ENCODE peak calls at places on chromosome 22, in seven cellular contexts. F, S, Q, T, O, G and M are unnamed samples. For H3K4me1, the result is how much of the 10 kb centered on the place peaks cover.

GRCh38 chr22:49264696-49265095 is 563.0 kb downstream of the BRD1 start:
- DNase-seq in F (no peak), S (no peak), Q (no peak), T (no peak), O (no peak), G (no peak), M (no peak)

GRCh38 chr22:50684986-50685385 is 12.4 kb downstream of the SHANK3 start:
- DNase-seq in F (no peak), S (no peak), Q (no peak), T (no peak), O (peak), G (no peak), M (no peak)

GRCh38 chr22:36755316-36755715 is 20.6 kb downstream of the IFT27 start:
- DNase-seq in F (no peak), S (no peak), Q (no peak), T (no peak), O (no peak), G (no peak), M (no peak)

GRCh38 chr22:27213766-27214581 is 556.6 kb downstream of the MIAT start:
- DNase-seq in F (peak), S (no peak), Q (no peak), T (peak), O (peak), G (peak), M (peak)

GRCh38 chr22:33803883-33804282 is 116.4 kb downstream of the LARGE1 start:
- DNase-seq in F (no peak), S (no peak), Q (no peak), T (no peak), O (no peak), G (no peak), M (no peak)

GRCh38 chr22:25753252-25753651 is 11.3 kb downstream of the MYO18B start:
- DNase-seq in F (peak), S (no peak), Q (no peak), T (no peak), O (no peak), G (no peak), M (no peak)

GRCh38 chr22:35567794-35568193 is 27.2 kb downstream of the RASD2 start:
- DNase-seq in F (peak), S (no peak), Q (no peak), T (no peak), O (peak), G (no peak), M (no peak)

GRCh38 chr22:50102946-50103345 is 13.1 kb downstream of the MOV10L1 start:
- DNase-seq in F (no peak), S (no peak), Q (peak), T (no peak), O (no peak), G (peak), M (peak)

GRCh38 chr22:36892292-36892691 is 21.1 kb upstream of the CSF2RB start:
- DNase-seq in F (no peak), S (no peak), Q (no peak), T (no peak), O (no peak), G (no peak), M (no peak)

GRCh38 chr22:41197808-41198585 is 7.1 kb upstream of the L3MBTL2 start:
- DNase-seq in F (no peak), S (no peak), Q (peak), T (no peak), O (no peak), G (peak), M (peak)

GRCh38 chr22:49097966-49098365 is 729.7 kb downstream of the BRD1 start:
- DNase-seq in F (no peak), S (no peak), Q (no peak), T (no peak), O (no peak), G (no peak), M (no peak)

GRCh38 chr22:17797721-17798559 is 23.7 kb upstream of the BID start:
- DNase-seq in F (no peak), S (no peak), Q (no peak), T (no peak), O (no peak), G (no peak), M (no peak)

GRCh38 chr22:49780992-49781782 is 46.5 kb downstream of the BRD1 start:
- DNase-seq in F (no peak), S (peak), Q (no peak), T (no peak), O (no peak), G (no peak), M (no peak)

DNA sequence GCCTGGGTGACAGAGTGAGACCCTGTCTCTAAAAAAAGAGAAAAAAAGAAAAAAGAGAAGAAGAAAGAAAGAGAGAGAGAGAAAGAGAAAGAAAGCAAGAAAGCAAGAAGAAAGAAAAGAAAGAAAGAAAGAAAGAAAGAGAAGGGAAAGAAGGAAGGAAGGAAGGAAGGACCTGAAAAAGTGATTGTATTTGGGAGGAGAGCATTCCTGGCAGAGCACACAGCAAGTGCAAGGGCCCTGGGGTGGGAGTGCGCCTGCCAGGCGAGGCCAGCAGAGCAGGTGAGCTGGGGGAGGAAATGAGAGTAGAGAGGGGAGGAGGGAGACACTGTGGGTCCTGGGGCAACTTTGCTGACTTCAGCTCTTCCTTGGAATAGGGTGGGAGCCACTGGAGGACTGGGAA is 7.7 kb upstream of the CABP7 start:
- DNase-seq in F (no peak), S (no peak), Q (no peak), T (no peak), O (no peak), G (no peak), M (no peak)
- H3K4me3 ChIP-seq in F (no peak), S (no peak), Q (no peak), T (no peak), O (no peak), G (no peak), M (no peak)

DNA sequence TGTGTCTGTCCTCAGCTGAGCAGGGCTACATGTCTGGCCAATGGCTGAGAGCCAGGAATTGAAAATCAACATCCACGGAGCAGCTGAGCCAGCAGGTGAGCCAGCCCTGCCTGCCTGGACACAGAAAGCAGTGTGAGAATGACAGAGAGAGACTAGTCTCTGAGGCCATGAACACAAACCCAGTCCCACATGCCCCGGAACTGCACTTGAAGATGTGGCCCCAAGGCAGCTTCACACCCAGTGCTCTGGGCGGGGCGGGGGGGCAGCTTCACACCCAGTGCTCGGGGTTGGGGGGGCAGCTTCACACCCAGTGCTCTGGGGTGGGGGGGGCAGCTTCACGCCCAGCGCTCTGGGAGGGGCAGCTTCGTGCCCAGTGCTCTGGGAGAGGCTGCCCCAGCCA is 37.7 kb downstream of the TRMU start:
- DNase-seq in F (no peak), S (peak), Q (no peak), T (no peak), O (peak), G (no peak), M (peak)
- H3K4me1 ChIP-seq in F (under half), S (under half), Q (under half), T (under half), O (under half), G (under half), M (under half)

GRCh38 chr22:44197271-44197670 is 16.5 kb downstream of the PARVG start:
- DNase-seq in F (no peak), S (no peak), Q (no peak), T (no peak), O (no peak), G (no peak), M (no peak)

GRCh38 chr22:44195189-44195871 is 14.6 kb downstream of the PARVG start:
- DNase-seq in F (no peak), S (no peak), Q (no peak), T (no peak), O (no peak), G (no peak), M (no peak)

GRCh38 chr22:44194569-44194968 is 13.8 kb downstream of the PARVG start:
- DNase-seq in F (no peak), S (no peak), Q (no peak), T (no peak), O (no peak), G (no peak), M (no peak)

GRCh38 chr22:44196731-44197131 is 16.0 kb downstream of the PARVG start:
- DNase-seq in F (no peak), S (no peak), Q (no peak), T (no peak), O (no peak), G (no peak), M (no peak)

DNA sequence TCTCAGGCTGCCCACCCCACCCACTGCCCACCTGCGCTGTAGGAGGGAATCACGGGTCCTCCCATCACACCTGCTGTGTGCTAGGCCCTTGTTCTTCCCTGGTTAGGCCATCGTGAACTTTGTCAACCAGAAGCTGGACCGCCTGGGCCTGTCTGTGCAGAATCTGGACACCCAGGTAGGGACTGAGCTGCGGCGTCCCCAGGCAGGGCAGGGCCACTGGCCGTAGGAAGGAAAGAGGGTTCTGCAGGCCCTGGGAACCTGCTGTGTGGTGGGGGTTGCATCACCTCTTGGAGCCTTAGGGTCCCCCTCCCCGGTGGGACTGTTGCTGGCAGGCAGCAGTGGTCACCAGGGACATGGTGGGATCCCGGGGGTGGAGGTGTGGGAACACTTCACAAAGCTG is 15.5 kb downstream of the PARVG start:
- DNase-seq in F (no peak), S (no peak), Q (no peak), T (no peak), O (no peak), G (no peak), M (no peak)
- H3K27ac ChIP-seq in F (no peak), S (no peak), Q (no peak), T (no peak), O (no peak), G (no peak), M (no peak)

GRCh38 chr22:44160416-44160815 is 20.3 kb upstream of the PARVG start:
- DNase-seq in F (no peak), S (peak), Q (no peak), T (no peak), O (no peak), G (no peak), M (no peak)
- H3K4me3 ChIP-seq in F (no peak), S (no peak), Q (no peak), T (no peak), O (no peak), G (no peak), M (no peak)

GRCh38 chr22:40187389-40187788 is 9.7 kb downstream of the TNRC6B start:
- DNase-seq in F (no peak), S (no peak), Q (no peak), T (no peak), O (no peak), G (no peak), M (no peak)
- H3K4me1 ChIP-seq in F (under half), S (under half), Q (under half), T (under half), O (under half), G (under half), M (half or more)

DNA sequence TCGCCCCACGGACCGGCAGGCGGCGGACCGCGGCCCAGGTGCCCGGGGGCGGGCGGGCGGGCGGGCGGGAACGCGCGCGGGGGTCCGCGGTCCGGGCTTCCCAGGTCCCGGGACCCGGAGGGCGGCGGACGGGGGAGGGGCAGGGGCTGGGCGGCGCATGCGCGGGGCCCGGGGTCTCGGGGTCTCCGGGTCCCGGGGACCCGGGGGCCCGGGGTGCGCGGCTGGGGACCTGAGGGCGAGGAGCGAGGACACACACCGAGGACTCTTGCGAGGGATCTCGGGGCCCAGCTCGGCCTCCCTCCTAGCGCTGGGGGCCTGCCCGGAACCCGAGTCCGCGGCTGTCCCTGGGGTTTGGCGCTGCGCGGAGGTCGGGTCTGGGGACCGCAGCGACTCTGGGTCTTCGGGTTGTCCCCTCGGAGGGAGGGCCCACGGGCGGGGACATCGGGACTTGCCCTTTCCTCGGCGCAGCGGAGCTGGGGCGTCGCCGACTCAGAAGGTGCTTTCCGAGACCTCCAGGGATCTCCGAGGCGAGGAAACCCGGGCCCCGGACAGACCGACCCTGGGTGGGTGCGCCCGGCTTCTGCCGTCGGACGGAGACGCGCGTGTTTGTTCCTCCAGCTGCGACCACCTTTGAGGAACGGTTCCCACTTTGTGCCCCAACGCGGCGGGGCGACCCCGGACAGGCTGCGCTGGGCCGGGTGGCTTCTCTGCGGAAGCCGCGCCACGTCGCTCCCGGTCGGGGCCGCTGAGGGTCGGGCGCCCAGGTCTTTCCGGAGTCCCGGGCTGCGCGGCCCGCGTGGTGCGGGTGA is 493 bp downstream of the PPARA start:
- DNase-seq in F (no peak), S (peak), Q (no peak), T (no peak), O (peak), G (peak), M (peak)
- H3K27ac ChIP-seq in F (peak), S (peak), Q (no peak), T (peak), O (peak), G (no peak), M (peak)

GRCh38 chr22:23384899-23385298 is 195.2 kb downstream of the IGLL1 start:
- DNase-seq in F (no peak), S (no peak), Q (no peak), T (no peak), O (no peak), G (no peak), M (no peak)
- H3K4me3 ChIP-seq in F (no peak), S (no peak), Q (no peak), T (no peak), O (no peak), G (no peak), M (no peak)

DNA sequence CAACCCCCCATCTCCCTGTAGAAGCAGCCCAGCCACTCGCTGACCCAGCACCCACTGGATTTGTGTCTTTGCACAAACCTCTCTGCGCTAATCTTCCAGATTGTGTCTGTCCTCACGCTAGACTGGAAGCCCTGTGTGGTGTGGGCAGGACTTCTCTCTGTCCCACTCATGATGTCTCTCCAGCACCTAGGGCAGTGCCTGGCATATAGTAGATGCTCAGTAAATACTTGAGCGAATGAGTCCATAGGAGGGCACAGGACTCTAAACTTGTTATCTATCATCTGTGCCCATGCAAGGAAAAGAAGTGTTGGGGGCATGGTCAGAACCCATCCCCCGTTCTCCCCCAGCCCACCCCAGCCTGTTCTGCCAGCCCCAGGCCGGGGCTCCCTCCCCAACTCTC is 22.9 kb downstream of the RPL3 start:
- DNase-seq in F (no peak), S (no peak), Q (no peak), T (no peak), O (no peak), G (no peak), M (no peak)
- H3K4me1 ChIP-seq in F (under half), S (under half), Q (under half), T (under half), O (under half), G (under half), M (under half)